ENCODE peak calls at places on chromosomes 2 and 18, in seven cellular contexts. X is chondrocyte; L is stimulated activated CD8-positive, alpha-beta memory T cell treated with anti-CD3 and anti-CD28 coated beads, Interleukin-2, amount 100 ng/mL, for 48 hours; H is sigmoid colon; O is stimulated activated CD4-positive, alpha-beta T cell treated with anti-CD3 and anti-CD28 coated beads, Interleukin-1b, Interleukin-23, amount 100 ng/mL, for 1 hour; E is lung microvascular endothelial cell; B is AG08396. T is an unnamed sample.

GRCh38 chr2:240820607-240821428 is 799 bp upstream of the KIF1A start:
- DNase-seq in X (no peak), L (no peak), H (no peak), O (no peak), E (no peak), B (peak; percentile 15), T (no peak)

GRCh38 chr2:1088192-1088860 is 137.7 kb downstream of the SNTG2 start:
- DNase-seq in X (no peak), L (no peak), H (no peak), O (no peak), E (no peak), B (no peak), T (no peak)

GRCh38 chr2:209368406-209368805 is 55.4 kb upstream of the MAP2 start:
- DNase-seq in X (no peak), L (no peak), H (no peak), O (no peak), E (no peak), B (no peak), T (no peak)

GRCh38 chr2:135257383-135258090 is 205.4 kb downstream of the RAB3GAP1 start:
- DNase-seq in X (no peak), L (no peak), H (no peak), O (no peak), E (no peak), B (peak; percentile 11), T (no peak)

GRCh38 chr2:83142934-83143333 is 1316.1 kb downstream of the SUCLG1 start:
- DNase-seq in X (no peak), L (no peak), H (no peak), O (no peak), E (no peak), B (no peak), T (no peak)

GRCh38 chr18:2805970-2806943 is 40.5 kb upstream of the EMILIN2 start:
- DNase-seq in X (no peak), L (no peak), H (no peak), O (no peak), E (no peak), B (peak; percentile 18), T (no peak)

GRCh38 chr2:43438858-43439655 is 156.8 kb downstream of the THADA start:
- DNase-seq in X (no peak), L (no peak), H (no peak), O (no peak), E (peak; percentile 64), B (no peak), T (no peak)

GRCh38 chr18:551404-552061 is 28.6 kb upstream of the CETN1 start:
- DNase-seq in X (no peak), L (no peak), H (no peak), O (no peak), E (no peak), B (no peak), T (no peak)

GRCh38 chr2:146238254-146238961 is 1606.4 kb upstream of the ACVR2A start:
- DNase-seq in X (no peak), L (no peak), H (no peak), O (no peak), E (no peak), B (no peak), T (no peak)

GRCh38 chr2:196639180-196640030 is at the start of gene CCDC150:
- DNase-seq in X (peak; percentile 97), L (peak; percentile 92), H (peak; percentile 93), O (peak; percentile 83), E (peak; percentile 94), B (peak; percentile 98), T (peak; percentile 91)

GRCh38 chr18:49008156-49008555 is 57.4 kb upstream of the SMAD7 start:
- DNase-seq in X (peak; percentile 43), L (no peak), H (no peak), O (no peak), E (no peak), B (no peak), T (no peak)

GRCh38 chr2:53880756-53881155 is 21.0 kb upstream of the GPR75 start:
- DNase-seq in X (no peak), L (no peak), H (no peak), O (no peak), E (peak; percentile 55), B (peak; percentile 22), T (no peak)

GRCh38 chr2:69305712-69306611 is 81.1 kb downstream of the GFPT1 start:
- DNase-seq in X (no peak), L (no peak), H (no peak), O (no peak), E (peak; percentile 64), B (peak; percentile 27), T (no peak)

GRCh38 chr18:41391616-41392610 is 563.1 kb upstream of the PIK3C3 start:
- DNase-seq in X (no peak), L (no peak), H (no peak), O (no peak), E (peak; percentile 11), B (peak; percentile 6), T (no peak)

GRCh38 chr2:133737597-133737996 is 169.3 kb upstream of the NCKAP5 start:
- DNase-seq in X (no peak), L (no peak), H (no peak), O (no peak), E (peak; percentile 21), B (no peak), T (no peak)

GRCh38 chr2:216680951-216681629 is 14.3 kb downstream of the IGFBP5 start:
- DNase-seq in X (no peak), L (no peak), H (peak; percentile 70), O (no peak), E (no peak), B (no peak), T (no peak)

GRCh38 chr2:232901711-232902578 is 31.9 kb downstream of the SNORC start:
- DNase-seq in X (no peak), L (no peak), H (no peak), O (no peak), E (peak; percentile 96), B (peak; percentile 96), T (no peak)

GRCh38 chr2:23280401-23280800 is 104.6 kb upstream of the KLHL29 start:
- DNase-seq in X (no peak), L (no peak), H (no peak), O (no peak), E (no peak), B (no peak), T (no peak)

GRCh38 chr2:142572749-142573148 is 304.7 kb upstream of the KYNU start:
- DNase-seq in X (no peak), L (no peak), H (no peak), O (no peak), E (no peak), B (no peak), T (no peak)

GRCh38 chr2:180222642-180223041 is 215.5 kb upstream of the CWC22 start:
- DNase-seq in X (no peak), L (no peak), H (no peak), O (no peak), E (no peak), B (peak; percentile 47), T (no peak)

GRCh38 chr2:164719996-164720941 is 99.0 kb upstream of the GRB14 start:
- DNase-seq in X (no peak), L (no peak), H (no peak), O (no peak), E (no peak), B (no peak), T (no peak)

GRCh38 chr18:28793911-28794310 is 617.0 kb upstream of the CDH2 start:
- DNase-seq in X (no peak), L (no peak), H (no peak), O (no peak), E (peak; percentile 59), B (no peak), T (no peak)

GRCh38 chr18:58105206-58105907 is 61.3 kb downstream of the NEDD4L start:
- DNase-seq in X (no peak), L (no peak), H (no peak), O (no peak), E (no peak), B (no peak), T (no peak)

GRCh38 chr2:133954636-133955035 is 299.2 kb upstream of the MGAT5 start:
- DNase-seq in X (no peak), L (no peak), H (no peak), O (no peak), E (no peak), B (no peak), T (no peak)

GRCh38 chr18:35163736-35164532 is 76.9 kb upstream of the ZNF397 start:
- DNase-seq in X (no peak), L (no peak), H (no peak), O (no peak), E (no peak), B (no peak), T (no peak)

GRCh38 chr2:82182270-82182669 is 1877.7 kb upstream of the LRRTM1 start:
- DNase-seq in X (no peak), L (no peak), H (no peak), O (no peak), E (no peak), B (no peak), T (no peak)

GRCh38 chr2:19336781-19337180 is 21.6 kb downstream of the OSR1 start:
- DNase-seq in X (no peak), L (no peak), H (no peak), O (no peak), E (no peak), B (no peak), T (no peak)

GRCh38 chr2:8574196-8575010 is 107.5 kb upstream of the ID2 start:
- DNase-seq in X (peak; percentile 83), L (no peak), H (peak; percentile 57), O (no peak), E (no peak), B (peak; percentile 65), T (no peak)

GRCh38 chr18:43789234-43790000 is 512.1 kb upstream of the SYT4 start:
- DNase-seq in X (no peak), L (no peak), H (no peak), O (no peak), E (no peak), B (no peak), T (no peak)

GRCh38 chr2:159653962-159654361 is 37.6 kb upstream of the BAZ2B start:
- DNase-seq in X (no peak), L (no peak), H (no peak), O (no peak), E (no peak), B (no peak), T (no peak)

GRCh38 chr2:445896-446295 is 158.0 kb upstream of the ALKAL2 start:
- DNase-seq in X (no peak), L (no peak), H (no peak), O (no peak), E (no peak), B (no peak), T (no peak)

GRCh38 chr2:64374686-64375085 is 79.3 kb upstream of the LGALSL start:
- DNase-seq in X (no peak), L (no peak), H (no peak), O (no peak), E (no peak), B (no peak), T (no peak)

GRCh38 chr2:216015722-216016464 is 2.5 kb upstream of the MREG start:
- DNase-seq in X (no peak), L (no peak), H (no peak), O (no peak), E (no peak), B (no peak), T (peak; percentile 39)

GRCh38 chr2:9140570-9141378 is 65.8 kb upstream of the ASAP2 start:
- DNase-seq in X (no peak), L (no peak), H (peak; percentile 22), O (no peak), E (no peak), B (no peak), T (no peak)